ENCODE peak calls at places on chromosomes 5 and 9, in four cellular contexts. W is PC-3, J is H9, E is left ventricle myocardium inferior. S is an unnamed sample.
A peak's percentile ranks its signal among the peaks of the same experiment; 100 is the strongest.

GRCh38 chr9:77514886-77515711 is 133.0 kb downstream of the GNA14 start:
- DNase-seq in W (peak; percentile 75), J (no peak), E (no peak), S (no peak)

GRCh38 chr9:86602715-86603114 is 248.5 kb upstream of the TUT7 start:
- DNase-seq in W (no peak), J (no peak), E (no peak), S (no peak)

GRCh38 chr9:134068742-134069535 is 1.1 kb upstream of the BRD3 start:
- DNase-seq in W (peak; percentile 6), J (no peak), E (peak; percentile 16), S (no peak)

GRCh38 chr9:93086445-93087224 is 9.4 kb upstream of the CARD19 start:
- DNase-seq in W (no peak), J (no peak), E (no peak), S (no peak)

GRCh38 chr9:107486674-107487520 is 2.7 kb downstream of the KLF4 start:
- DNase-seq in W (peak; percentile 10), J (peak; percentile 45), E (peak; percentile 28), S (peak; percentile 34)

GRCh38 chr5:176550275-176550831 is 1.2 kb downstream of the CDHR2 start:
- DNase-seq in W (no peak), J (no peak), E (no peak), S (no peak)

GRCh38 chr9:96856363-96857286 is 2.3 kb upstream of the ZNF782 start:
- DNase-seq in W (peak; percentile 66), J (peak; percentile 71), E (peak; percentile 27), S (peak; percentile 70)

GRCh38 chr5:77881528-77881927 is 105.4 kb upstream of the TBCA start:
- DNase-seq in W (no peak), J (no peak), E (no peak), S (no peak)

GRCh38 chr5:145548097-145548496 is 287.0 kb downstream of the PRELID2 start:
- DNase-seq in W (no peak), J (no peak), E (no peak), S (no peak)

GRCh38 chr5:167952278-167952990 is 339.0 kb upstream of the WWC1 start:
- DNase-seq in W (no peak), J (peak; percentile 47), E (no peak), S (peak; percentile 48)

GRCh38 chr5:14776640-14777039 is 94.9 kb downstream of the ANKH start:
- DNase-seq in W (no peak), J (no peak), E (no peak), S (no peak)

GRCh38 chr9:88538311-88539085 is 3.5 kb downstream of the NXNL2 start:
- DNase-seq in W (no peak), J (no peak), E (no peak), S (no peak)

GRCh38 chr9:134791009-134791408 is 89.6 kb upstream of the FCN2 start:
- DNase-seq in W (no peak), J (no peak), E (no peak), S (no peak)

GRCh38 chr9:108687360-108687981 is 168.3 kb downstream of the ACTL7B start:
- DNase-seq in W (no peak), J (no peak), E (no peak), S (no peak)

GRCh38 chr9:111896942-111897830 is 572 bp downstream of the UGCG start:
- DNase-seq in W (peak; percentile 13), J (peak; percentile 38), E (peak; percentile 73), S (peak; percentile 63)

GRCh38 chr5:6765612-6766525 is 52.6 kb downstream of the TENT4A start:
- DNase-seq in W (peak; percentile 97), J (peak; percentile 91), E (peak; percentile 70), S (peak; percentile 87)

GRCh38 chr5:165393839-165394238 is 1888.4 kb downstream of the MAT2B start:
- DNase-seq in W (no peak), J (no peak), E (no peak), S (no peak)

GRCh38 chr5:89421035-89421434 is 538.1 kb upstream of the MEF2C start:
- DNase-seq in W (peak; percentile 65), J (no peak), E (no peak), S (no peak)

GRCh38 chr5:55481293-55481900 is 53.4 kb downstream of the PLPP1 start:
- DNase-seq in W (no peak), J (no peak), E (no peak), S (no peak)

GRCh38 chr5:107766439-107766838 is 95.7 kb upstream of the EFNA5 start:
- DNase-seq in W (no peak), J (no peak), E (no peak), S (no peak)

GRCh38 chr5:87298687-87299362 is 31.1 kb downstream of the RASA1 start:
- DNase-seq in W (peak; percentile 57), J (no peak), E (no peak), S (no peak)

GRCh38 chr9:113386571-113387393 is 10.0 kb upstream of the HDHD3 start:
- DNase-seq in W (no peak), J (no peak), E (no peak), S (no peak)

GRCh38 chr9:134344068-134344820 is 18.0 kb downstream of the RXRA start:
- DNase-seq in W (no peak), J (no peak), E (peak; percentile 77), S (no peak)

GRCh38 chr9:114655689-114656088 is 1.9 kb downstream of the TEX53 start:
- DNase-seq in W (no peak), J (no peak), E (no peak), S (no peak)

GRCh38 chr5:6404129-6404528 is 25.8 kb upstream of the MED10 start:
- DNase-seq in W (no peak), J (no peak), E (no peak), S (no peak)

GRCh38 chr5:88665750-88666215 is 217.2 kb downstream of the MEF2C start:
- DNase-seq in W (no peak), J (peak; percentile 66), E (no peak), S (peak; percentile 38)

GRCh38 chr9:121204121-121204520 is 2.5 kb upstream of the RAB14 start:
- DNase-seq in W (no peak), J (no peak), E (no peak), S (no peak)

GRCh38 chr5:35851282-35851681 is 5.4 kb upstream of the IL7R start:
- DNase-seq in W (peak; percentile 54), J (no peak), E (no peak), S (no peak)

GRCh38 chr9:97689401-97689800 is 7.7 kb downstream of the XPA start:
- DNase-seq in W (peak; percentile 17), J (no peak), E (no peak), S (no peak)

GRCh38 chr5:97355775-97356174 is 172.7 kb upstream of the RIOK2 start:
- DNase-seq in W (no peak), J (no peak), E (no peak), S (no peak)

GRCh38 chr5:168104811-168105481 is 186.5 kb upstream of the WWC1 start:
- DNase-seq in W (no peak), J (peak; percentile 70), E (no peak), S (no peak)

GRCh38 chr9:20898885-20899554 is 132.4 kb downstream of the HACD4 start:
- DNase-seq in W (peak; percentile 32), J (no peak), E (no peak), S (no peak)

GRCh38 chr9:97703437-97704326 is 6.5 kb upstream of the XPA start:
- DNase-seq in W (peak; percentile 83), J (no peak), E (no peak), S (no peak)

GRCh38 chr9:1938135-1938534 is 77.0 kb upstream of the SMARCA2 start:
- DNase-seq in W (no peak), J (no peak), E (no peak), S (no peak)

GRCh38 chr9:1939466-1939865 is 75.7 kb upstream of the SMARCA2 start:
- DNase-seq in W (no peak), J (no peak), E (no peak), S (no peak)

GRCh38 chr9:1941989-1942388 is 73.2 kb upstream of the SMARCA2 start:
- DNase-seq in W (no peak), J (no peak), E (no peak), S (no peak)

GRCh38 chr9:1938675-1939170 is 76.4 kb upstream of the SMARCA2 start:
- DNase-seq in W (no peak), J (no peak), E (no peak), S (no peak)

GRCh38 chr9:1939926-1940368 is 75.2 kb upstream of the SMARCA2 start:
- DNase-seq in W (peak; percentile 32), J (peak; percentile 60), E (no peak), S (peak; percentile 18)
- TF ChIP-seq CTCF in W (peak; percentile 70), J (peak; percentile 91), E (peak; percentile 68), S (peak; percentile 67)

GRCh38 chr5:132459983-132460834 is 30.4 kb downstream of the IRF1 start:
- DNase-seq in W (no peak), J (no peak), E (peak; percentile 45), S (no peak)
- TF ChIP-seq CTCF in W (no peak), J (peak; percentile 48), E (peak; percentile 38), S (no peak)

DNA sequence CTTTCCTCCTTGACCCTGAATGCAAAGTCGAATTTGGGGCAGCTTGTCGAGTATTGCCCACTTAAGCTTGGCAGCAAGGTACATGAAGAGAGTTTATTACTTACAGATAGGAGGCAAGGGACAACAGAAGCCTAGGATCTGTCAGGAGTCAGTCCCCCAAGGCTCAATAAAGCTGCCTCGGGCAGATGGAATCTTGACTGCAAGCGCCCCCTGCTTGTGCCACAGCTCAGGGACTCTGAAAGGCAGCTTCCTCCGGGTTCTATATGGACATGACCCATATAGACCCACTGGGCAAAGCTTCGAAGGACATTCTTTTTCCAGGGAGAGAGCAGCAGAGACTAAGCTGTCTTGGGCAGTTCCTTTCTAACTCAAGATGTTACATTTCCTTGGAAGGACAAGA is 971.5 kb downstream of the EFNA5 start:
- DNase-seq in W (peak; percentile 25), J (peak; percentile 76), E (no peak), S (peak; percentile 3)
- TF ChIP-seq CTCF in W (peak; percentile 44), J (peak; percentile 68), E (no peak), S (no peak)

DNA sequence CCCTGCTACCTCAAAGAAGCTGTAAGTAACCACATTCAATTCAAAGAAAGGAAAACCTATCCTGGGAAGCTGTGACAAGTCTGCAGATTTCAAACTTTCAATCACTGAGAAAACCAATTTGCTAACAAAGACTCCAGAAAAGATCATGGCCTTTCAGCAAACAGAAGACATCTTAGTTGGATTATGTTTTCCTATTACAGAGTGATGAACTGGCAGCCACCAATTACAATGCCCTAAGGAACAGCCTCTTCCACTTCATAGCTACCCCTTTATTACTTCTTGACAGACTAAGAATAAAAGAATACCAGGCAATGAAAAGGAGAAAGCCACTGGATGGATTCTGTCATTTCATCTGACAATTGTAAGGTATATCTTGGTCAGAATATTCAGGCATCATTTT is 128.2 kb upstream of the RASEF start:
- DNase-seq in W (no peak), J (no peak), E (no peak), S (no peak)
- TF ChIP-seq CTCF in W (no peak), J (no peak), E (no peak), S (no peak)